ENCODE peak calls at places on chromosomes 12 and 14, in eight cellular contexts. One of them, this sample, is unnamed.

GRCh38 chr12:116136340-116136739 is 141.2 kb downstream of the MED13L start:
- DNase-seq in pons: no peak
- DNase-seq in kidney glomerular epithelial cell: no peak
- DNase-seq in lower lobe of right lung: no peak
- DNase-seq in GM06990: no peak
- DNase-seq in naive thymus-derived CD8-positive, alpha-beta T cell: no peak
- DNase-seq in sciatic nerve: no peak
- DNase-seq in DMS153: no peak
- DNase-seq in this sample: no peak

GRCh38 chr14:61477845-61478438 is 156.6 kb downstream of the PRKCH start:
- DNase-seq in pons: peak; percentile 68
- DNase-seq in kidney glomerular epithelial cell: no peak
- DNase-seq in lower lobe of right lung: peak; percentile 89
- DNase-seq in GM06990: peak; percentile 59
- DNase-seq in naive thymus-derived CD8-positive, alpha-beta T cell: no peak
- DNase-seq in sciatic nerve: no peak
- DNase-seq in DMS153: no peak
- DNase-seq in this sample: no peak

GRCh38 chr12:128823216-128823915 is 392 bp downstream of the SLC15A4 start:
- DNase-seq in pons: no peak
- DNase-seq in kidney glomerular epithelial cell: no peak
- DNase-seq in lower lobe of right lung: peak; percentile 62
- DNase-seq in GM06990: peak; percentile 69
- DNase-seq in naive thymus-derived CD8-positive, alpha-beta T cell: no peak
- DNase-seq in sciatic nerve: no peak
- DNase-seq in DMS153: no peak
- DNase-seq in this sample: no peak

GRCh38 chr14:32329690-32330290 is 692 bp downstream of the AKAP6 start:
- DNase-seq in pons: peak; percentile 84
- DNase-seq in kidney glomerular epithelial cell: no peak
- DNase-seq in lower lobe of right lung: no peak
- DNase-seq in GM06990: no peak
- DNase-seq in naive thymus-derived CD8-positive, alpha-beta T cell: no peak
- DNase-seq in sciatic nerve: no peak
- DNase-seq in DMS153: no peak
- DNase-seq in this sample: no peak

GRCh38 chr12:27236498-27236897 is 7.6 kb upstream of the STK38L start:
- DNase-seq in pons: no peak
- DNase-seq in kidney glomerular epithelial cell: no peak
- DNase-seq in lower lobe of right lung: no peak
- DNase-seq in GM06990: no peak
- DNase-seq in naive thymus-derived CD8-positive, alpha-beta T cell: no peak
- DNase-seq in sciatic nerve: no peak
- DNase-seq in DMS153: no peak
- DNase-seq in this sample: no peak

GRCh38 chr14:37078131-37078530 is 94.3 kb downstream of the SLC25A21 start:
- DNase-seq in pons: no peak
- DNase-seq in kidney glomerular epithelial cell: no peak
- DNase-seq in lower lobe of right lung: no peak
- DNase-seq in GM06990: no peak
- DNase-seq in naive thymus-derived CD8-positive, alpha-beta T cell: no peak
- DNase-seq in sciatic nerve: no peak
- DNase-seq in DMS153: no peak
- DNase-seq in this sample: no peak

GRCh38 chr14:88521818-88522217 is 33.0 kb downstream of the PTPN21 start:
- DNase-seq in pons: no peak
- DNase-seq in kidney glomerular epithelial cell: no peak
- DNase-seq in lower lobe of right lung: no peak
- DNase-seq in GM06990: no peak
- DNase-seq in naive thymus-derived CD8-positive, alpha-beta T cell: no peak
- DNase-seq in sciatic nerve: no peak
- DNase-seq in DMS153: no peak
- DNase-seq in this sample: no peak

GRCh38 chr12:57889541-57889989 is 43.0 kb upstream of the CTDSP2 start:
- DNase-seq in pons: no peak
- DNase-seq in kidney glomerular epithelial cell: no peak
- DNase-seq in lower lobe of right lung: no peak
- DNase-seq in GM06990: no peak
- DNase-seq in naive thymus-derived CD8-positive, alpha-beta T cell: no peak
- DNase-seq in sciatic nerve: peak; percentile 87
- DNase-seq in DMS153: peak; percentile 58
- DNase-seq in this sample: no peak

GRCh38 chr12:32171211-32171610 is 64.6 kb downstream of the BICD1 start:
- DNase-seq in pons: no peak
- DNase-seq in kidney glomerular epithelial cell: no peak
- DNase-seq in lower lobe of right lung: no peak
- DNase-seq in GM06990: no peak
- DNase-seq in naive thymus-derived CD8-positive, alpha-beta T cell: no peak
- DNase-seq in sciatic nerve: no peak
- DNase-seq in DMS153: no peak
- DNase-seq in this sample: no peak

GRCh38 chr14:67556671-67557070 is 23.6 kb downstream of the PLEKHH1 start:
- DNase-seq in pons: no peak
- DNase-seq in kidney glomerular epithelial cell: no peak
- DNase-seq in lower lobe of right lung: no peak
- DNase-seq in GM06990: no peak
- DNase-seq in naive thymus-derived CD8-positive, alpha-beta T cell: no peak
- DNase-seq in sciatic nerve: no peak
- DNase-seq in DMS153: no peak
- DNase-seq in this sample: no peak